ENCODE peak calls at places on chromosomes 11 and 22, in six cellular contexts. U, M, R, V, X and J are unnamed samples.

GRCh38 chr11:58058276-58059010 is 27.7 kb downstream of the OR6Q1 start:
- DNase-seq in U (peak; percentile 68), M (no peak), R (no peak), V (no peak), X (no peak), J (peak; percentile 39)

GRCh38 chr11:99424313-99425084 is 403.8 kb downstream of the CNTN5 start:
- DNase-seq in U (no peak), M (no peak), R (no peak), V (no peak), X (no peak), J (peak; percentile 42)

GRCh38 chr11:72780291-72781062 is 13.4 kb downstream of the STARD10 start:
- DNase-seq in U (peak; percentile 14), M (no peak), R (no peak), V (no peak), X (no peak), J (no peak)

GRCh38 chr11:47259178-47259977 is 1.6 kb downstream of the NR1H3 start:
- DNase-seq in U (peak; percentile 83), M (peak; percentile 75), R (peak; percentile 87), V (peak; percentile 31), X (no peak), J (no peak)

GRCh38 chr11:6216501-6216900 is 11.1 kb downstream of the C11orf42 start:
- DNase-seq in U (no peak), M (no peak), R (no peak), V (no peak), X (no peak), J (no peak)

GRCh38 chr22:46110215-46110614 is 40.1 kb upstream of the PPARA start:
- DNase-seq in U (no peak), M (no peak), R (no peak), V (no peak), X (peak; percentile 82), J (no peak)

GRCh38 chr11:794766-795637 is 3.1 kb downstream of the SLC25A22 start:
- DNase-seq in U (peak; percentile 43), M (peak; percentile 83), R (no peak), V (no peak), X (no peak), J (peak; percentile 71)

GRCh38 chr11:5626191-5626590 is 1.4 kb downstream of the TRIM34 start:
- DNase-seq in U (no peak), M (no peak), R (no peak), V (no peak), X (no peak), J (no peak)

GRCh38 chr11:124938206-124938765 is 2.4 kb upstream of the HEPACAM start:
- DNase-seq in U (no peak), M (no peak), R (no peak), V (no peak), X (no peak), J (no peak)

GRCh38 chr22:49853981-49854791 is 542 bp downstream of the ZBED4 start:
- DNase-seq in U (peak; percentile 50), M (peak; percentile 91), R (peak; percentile 57), V (peak; percentile 27), X (no peak), J (no peak)

GRCh38 chr11:9274499-9275228 is 9.5 kb upstream of the DENND5A start:
- DNase-seq in U (no peak), M (no peak), R (no peak), V (no peak), X (no peak), J (no peak)

GRCh38 chr11:130118636-130119387 is 40.8 kb upstream of the ST14 start:
- DNase-seq in U (no peak), M (no peak), R (no peak), V (no peak), X (no peak), J (no peak)

GRCh38 chr11:4072668-4073285 is 21.8 kb upstream of the RRM1 start:
- DNase-seq in U (peak; percentile 57), M (no peak), R (peak; percentile 87), V (peak; percentile 72), X (peak; percentile 83), J (no peak)

GRCh38 chr11:122872046-122872445 is 10.5 kb upstream of the JHY start:
- DNase-seq in U (no peak), M (no peak), R (peak; percentile 28), V (no peak), X (no peak), J (no peak)

GRCh38 chr11:134501406-134502152 is 89.5 kb upstream of the B3GAT1 start:
- DNase-seq in U (no peak), M (peak; percentile 70), R (no peak), V (no peak), X (peak; percentile 43), J (no peak)

GRCh38 chr22:30858976-30859713 is 109.4 kb downstream of the MORC2 start:
- DNase-seq in U (no peak), M (peak; percentile 46), R (no peak), V (no peak), X (no peak), J (no peak)

GRCh38 chr11:35907648-35908431 is 36.0 kb upstream of the LDLRAD3 start:
- DNase-seq in U (no peak), M (no peak), R (no peak), V (peak; percentile 90), X (peak; percentile 71), J (peak; percentile 33)
- TF ChIP-seq POLR2AphosphoS5 in U (peak; percentile 80), M (no peak), R (no peak), V (peak; percentile 99), X (peak; percentile 70), J (peak; percentile 21)

GRCh38 chr22:36367066-36367465 is 20.7 kb downstream of the MYH9 start:
- DNase-seq in U (no peak), M (no peak), R (no peak), V (no peak), X (no peak), J (no peak)

GRCh38 chr22:36367479-36367878 is 20.3 kb downstream of the MYH9 start:
- DNase-seq in U (no peak), M (no peak), R (no peak), V (no peak), X (no peak), J (no peak)

GRCh38 chr22:36369004-36369921 is 18.5 kb downstream of the MYH9 start:
- DNase-seq in U (no peak), M (no peak), R (no peak), V (no peak), X (no peak), J (no peak)

GRCh38 chr22:36369922-36370781 is 17.6 kb downstream of the MYH9 start:
- DNase-seq in U (peak; percentile 80), M (peak; percentile 87), R (no peak), V (peak; percentile 57), X (peak; percentile 86), J (peak; percentile 92)

GRCh38 chr22:36368359-36368983 is 19.3 kb downstream of the MYH9 start:
- DNase-seq in U (no peak), M (no peak), R (peak; percentile 98), V (no peak), X (no peak), J (no peak)
- TF ChIP-seq POLR2AphosphoS5 in U (peak; percentile 8), M (no peak), R (no peak), V (no peak), X (no peak), J (no peak)

DNA sequence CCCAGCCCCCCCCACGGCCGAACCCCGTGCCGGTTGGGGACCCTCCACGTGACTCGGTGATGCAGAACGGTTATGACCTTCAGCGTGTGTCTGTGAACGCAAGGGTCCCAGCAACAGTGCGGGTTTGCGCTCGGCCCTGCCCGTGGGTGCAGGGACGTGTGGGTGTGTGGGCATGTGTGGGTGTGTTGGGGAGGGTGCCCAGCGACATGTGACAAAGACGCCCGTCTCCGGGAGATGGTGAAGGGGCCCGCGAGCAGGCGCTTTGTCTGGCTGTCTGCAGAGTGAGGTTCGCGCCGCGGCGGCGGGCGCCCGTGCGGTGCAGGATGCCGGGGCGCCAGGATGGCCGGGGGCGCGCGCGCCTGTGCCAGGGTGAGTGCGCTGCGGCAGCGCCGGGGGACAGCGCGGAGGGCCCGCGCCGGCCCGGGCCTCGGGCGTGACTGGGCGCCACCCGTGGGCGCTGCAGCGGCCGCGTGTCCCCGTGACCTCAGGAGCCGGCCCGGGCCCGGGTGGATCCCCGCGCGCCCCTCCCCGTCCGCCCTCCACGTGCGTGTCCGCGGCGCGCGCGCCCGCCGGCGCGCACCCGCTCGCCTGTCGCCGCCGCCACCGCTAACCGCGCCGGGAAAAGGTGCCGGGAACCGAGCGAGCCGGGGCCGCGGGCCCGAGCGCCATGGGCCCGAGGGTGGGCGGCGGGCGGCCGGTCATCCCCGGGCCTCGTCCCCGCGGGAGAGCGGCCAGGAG is at the start of gene LRFN4:
- DNase-seq in U (peak; percentile 59), M (peak; percentile 90), R (peak; percentile 78), V (no peak), X (peak; percentile 71), J (peak; percentile 94)
- TF ChIP-seq POLR2AphosphoS5 in U (no peak), M (no peak), R (peak; percentile 48), V (no peak), X (no peak), J (no peak)

DNA sequence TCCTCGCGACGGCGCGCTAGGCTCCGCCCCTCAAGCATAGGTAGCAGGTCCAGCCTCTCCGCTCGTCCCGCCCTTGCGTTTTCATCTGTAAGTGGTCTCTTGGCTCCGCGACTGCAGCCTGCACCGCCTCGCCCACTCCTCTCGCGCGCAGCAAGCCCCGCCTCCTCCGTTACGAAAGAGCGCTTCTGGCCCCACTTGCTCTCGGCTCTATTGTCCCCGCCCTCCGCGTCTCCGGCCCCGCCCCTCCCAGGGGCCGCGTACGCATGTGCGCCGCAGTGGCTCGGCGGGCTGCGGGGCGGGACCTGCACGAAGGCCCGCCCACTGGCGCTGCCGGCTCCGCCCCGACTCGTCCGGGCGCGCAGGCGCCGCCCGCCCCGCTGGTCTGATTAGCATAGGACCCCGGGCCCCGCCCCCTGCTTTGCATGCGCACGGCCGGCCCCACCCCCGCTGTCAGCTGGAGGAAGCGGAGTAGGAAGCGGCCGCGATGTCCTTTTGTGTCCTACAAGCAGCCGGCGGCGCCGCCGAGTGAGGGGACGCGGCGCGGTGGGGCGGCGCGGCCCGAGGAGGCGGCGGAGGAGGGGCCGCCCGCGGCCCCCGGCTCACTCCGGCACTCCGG is at the start of gene ESRRA:
- DNase-seq in U (peak; percentile 100), M (peak; percentile 100), R (peak; percentile 100), V (peak; percentile 100), X (peak; percentile 100), J (peak; percentile 100)
- TF ChIP-seq POLR2AphosphoS5 in U (peak; percentile 94), M (peak; percentile 90), R (peak; percentile 44), V (peak; percentile 86), X (peak; percentile 88), J (peak; percentile 64)

GRCh38 chr11:111112614-111113013 is 132.9 kb upstream of the POU2AF2 start:
- DNase-seq in U (no peak), M (no peak), R (no peak), V (no peak), X (no peak), J (no peak)

GRCh38 chr11:111119751-111120150 is 125.8 kb upstream of the POU2AF2 start:
- DNase-seq in U (no peak), M (no peak), R (peak; percentile 5), V (no peak), X (no peak), J (no peak)

GRCh38 chr11:111114091-111114490 is 131.4 kb upstream of the POU2AF2 start:
- DNase-seq in U (no peak), M (no peak), R (no peak), V (no peak), X (no peak), J (no peak)

GRCh38 chr11:111120221-111120620 is 125.3 kb upstream of the POU2AF2 start:
- DNase-seq in U (no peak), M (no peak), R (no peak), V (no peak), X (peak; percentile 62), J (no peak)

DNA sequence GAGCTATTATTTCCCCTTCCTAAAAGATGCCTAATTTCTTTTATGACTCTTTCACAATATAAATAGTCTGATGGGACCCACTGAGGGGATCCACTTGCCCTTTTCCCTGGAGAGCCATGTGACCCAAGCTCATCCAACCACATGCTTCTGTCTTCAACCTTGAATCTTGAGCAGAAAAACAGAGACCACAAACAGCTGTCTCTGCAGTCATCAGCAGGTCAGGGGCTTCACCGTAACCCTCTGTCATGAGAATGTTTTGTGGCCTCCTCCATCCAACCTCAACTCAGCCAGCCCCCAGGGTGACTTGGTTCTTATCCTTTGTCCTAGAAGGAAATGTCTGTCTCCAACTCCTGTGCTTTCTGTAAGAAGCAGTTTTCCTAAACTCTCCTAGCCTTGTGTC is 129.6 kb upstream of the POU2AF2 start:
- DNase-seq in U (no peak), M (no peak), R (no peak), V (no peak), X (no peak), J (no peak)
- TF ChIP-seq POLR2AphosphoS5 in U (no peak), M (no peak), R (no peak), V (no peak), X (no peak), J (no peak)